ENCODE peak calls at places on chromosome 21, in ten cellular contexts. One of them, this sample, is unnamed.

GRCh38 chr21:32196001-32196400 is 82.8 kb downstream of the MIS18A start:
- DNase-seq in retina: no peak
- DNase-seq in PC-3: no peak
- DNase-seq in body of pancreas: no peak
- DNase-seq in NAMALWA: no peak
- DNase-seq in IMR-90: no peak
- DNase-seq in A172: no peak
- DNase-seq in kidney glomerular epithelial cell: no peak
- DNase-seq in NCI-H1417: no peak
- DNase-seq in fibroblast of the conjunctiva: no peak
- DNase-seq in this sample: no peak

GRCh38 chr21:44017601-44018000 is 5.5 kb downstream of the TRAPPC10 start:
- DNase-seq in PC-3: no peak
- DNase-seq in body of pancreas: no peak
- DNase-seq in retina: no peak
- DNase-seq in NAMALWA: no peak
- DNase-seq in kidney glomerular epithelial cell: no peak
- DNase-seq in A172: no peak
- DNase-seq in fibroblast of the conjunctiva: no peak
- DNase-seq in IMR-90: no peak
- DNase-seq in NCI-H1417: no peak
- DNase-seq in this sample: no peak

GRCh38 chr21:33383056-33383888 is 19.9 kb upstream of the IFNGR2 start:
- DNase-seq in fibroblast of the conjunctiva: peak
- DNase-seq in NCI-H1417: no peak
- DNase-seq in A172: peak
- DNase-seq in retina: no peak
- DNase-seq in IMR-90: peak
- DNase-seq in body of pancreas: peak
- DNase-seq in NAMALWA: peak
- DNase-seq in PC-3: peak
- DNase-seq in kidney glomerular epithelial cell: peak
- DNase-seq in this sample: peak

GRCh38 chr21:45341779-45342178 is 54.1 kb upstream of the POFUT2 start:
- DNase-seq in IMR-90: no peak
- DNase-seq in NAMALWA: no peak
- DNase-seq in retina: peak
- DNase-seq in fibroblast of the conjunctiva: no peak
- DNase-seq in PC-3: peak
- DNase-seq in kidney glomerular epithelial cell: no peak
- DNase-seq in body of pancreas: no peak
- DNase-seq in A172: peak
- DNase-seq in NCI-H1417: peak
- DNase-seq in this sample: peak

GRCh38 chr21:32562426-32562825 is 22.9 kb downstream of the TCP10L start:
- DNase-seq in fibroblast of the conjunctiva: peak
- DNase-seq in NAMALWA: no peak
- DNase-seq in PC-3: no peak
- DNase-seq in IMR-90: peak
- DNase-seq in NCI-H1417: no peak
- DNase-seq in kidney glomerular epithelial cell: peak
- DNase-seq in A172: no peak
- DNase-seq in body of pancreas: no peak
- DNase-seq in retina: no peak
- DNase-seq in this sample: peak

GRCh38 chr21:25283720-25284119 is 323.6 kb downstream of the MRPL39 start:
- DNase-seq in PC-3: peak
- DNase-seq in A172: peak
- DNase-seq in NAMALWA: peak
- DNase-seq in retina: no peak
- DNase-seq in kidney glomerular epithelial cell: peak
- DNase-seq in body of pancreas: no peak
- DNase-seq in NCI-H1417: no peak
- DNase-seq in IMR-90: peak
- DNase-seq in fibroblast of the conjunctiva: peak
- DNase-seq in this sample: no peak

GRCh38 chr21:14545906-14546480 is at the start of gene SAMSN1:
- DNase-seq in A172: no peak
- DNase-seq in kidney glomerular epithelial cell: no peak
- DNase-seq in retina: no peak
- DNase-seq in PC-3: peak
- DNase-seq in body of pancreas: no peak
- DNase-seq in IMR-90: no peak
- DNase-seq in NAMALWA: peak
- DNase-seq in NCI-H1417: no peak
- DNase-seq in fibroblast of the conjunctiva: no peak
- DNase-seq in this sample: no peak

GRCh38 chr21:31201548-31201947 is 142.5 kb downstream of the TIAM1 start:
- DNase-seq in NCI-H1417: no peak
- DNase-seq in NAMALWA: peak
- DNase-seq in A172: no peak
- DNase-seq in body of pancreas: no peak
- DNase-seq in IMR-90: peak
- DNase-seq in kidney glomerular epithelial cell: no peak
- DNase-seq in fibroblast of the conjunctiva: peak
- DNase-seq in retina: no peak
- DNase-seq in PC-3: no peak
- DNase-seq in this sample: peak

GRCh38 chr21:36504067-36505058 is 24.4 kb upstream of the CLDN14 start:
- DNase-seq in fibroblast of the conjunctiva: peak
- DNase-seq in body of pancreas: peak
- DNase-seq in PC-3: peak
- DNase-seq in IMR-90: peak
- DNase-seq in kidney glomerular epithelial cell: peak
- DNase-seq in NAMALWA: peak
- DNase-seq in A172: peak
- DNase-seq in NCI-H1417: peak
- DNase-seq in retina: peak
- DNase-seq in this sample: peak

GRCh38 chr21:32308696-32309095 is 10.0 kb downstream of the MRAP start:
- DNase-seq in body of pancreas: no peak
- DNase-seq in kidney glomerular epithelial cell: no peak
- DNase-seq in NAMALWA: no peak
- DNase-seq in NCI-H1417: no peak
- DNase-seq in PC-3: no peak
- DNase-seq in IMR-90: no peak
- DNase-seq in fibroblast of the conjunctiva: no peak
- DNase-seq in A172: no peak
- DNase-seq in retina: no peak
- DNase-seq in this sample: no peak

GRCh38 chr21:21230672-21231071 is 232.5 kb downstream of the NCAM2 start:
- DNase-seq in NAMALWA: no peak
- DNase-seq in retina: no peak
- DNase-seq in fibroblast of the conjunctiva: no peak
- DNase-seq in A172: no peak
- DNase-seq in body of pancreas: no peak
- DNase-seq in IMR-90: peak
- DNase-seq in kidney glomerular epithelial cell: peak
- DNase-seq in NCI-H1417: no peak
- DNase-seq in PC-3: peak
- DNase-seq in this sample: no peak

GRCh38 chr21:25103500-25104207 is 503.6 kb downstream of the MRPL39 start:
- DNase-seq in fibroblast of the conjunctiva: no peak
- DNase-seq in PC-3: no peak
- DNase-seq in retina: no peak
- DNase-seq in NAMALWA: no peak
- DNase-seq in NCI-H1417: no peak
- DNase-seq in A172: peak
- DNase-seq in kidney glomerular epithelial cell: no peak
- DNase-seq in body of pancreas: no peak
- DNase-seq in IMR-90: peak
- DNase-seq in this sample: no peak

GRCh38 chr21:38954450-38955059 is 148.8 kb downstream of the ETS2 start:
- DNase-seq in kidney glomerular epithelial cell: no peak
- DNase-seq in retina: no peak
- DNase-seq in fibroblast of the conjunctiva: no peak
- DNase-seq in PC-3: no peak
- DNase-seq in body of pancreas: no peak
- DNase-seq in NAMALWA: peak
- DNase-seq in A172: no peak
- DNase-seq in NCI-H1417: peak
- DNase-seq in IMR-90: no peak
- DNase-seq in this sample: no peak

GRCh38 chr21:41359289-41359688 is 2.5 kb upstream of the MX2 start:
- DNase-seq in IMR-90: no peak
- DNase-seq in retina: no peak
- DNase-seq in kidney glomerular epithelial cell: no peak
- DNase-seq in fibroblast of the conjunctiva: no peak
- DNase-seq in NCI-H1417: no peak
- DNase-seq in PC-3: no peak
- DNase-seq in A172: no peak
- DNase-seq in body of pancreas: peak
- DNase-seq in NAMALWA: no peak
- DNase-seq in this sample: no peak

GRCh38 chr21:15422761-15423160 is 307.0 kb upstream of the USP25 start:
- DNase-seq in retina: no peak
- DNase-seq in NCI-H1417: no peak
- DNase-seq in NAMALWA: no peak
- DNase-seq in PC-3: peak
- DNase-seq in kidney glomerular epithelial cell: peak
- DNase-seq in fibroblast of the conjunctiva: no peak
- DNase-seq in body of pancreas: no peak
- DNase-seq in IMR-90: peak
- DNase-seq in A172: peak
- DNase-seq in this sample: no peak

GRCh38 chr21:45309069-45309521 is 21.4 kb upstream of the POFUT2 start:
- DNase-seq in fibroblast of the conjunctiva: no peak
- DNase-seq in NAMALWA: peak
- DNase-seq in A172: peak
- DNase-seq in IMR-90: peak
- DNase-seq in kidney glomerular epithelial cell: peak
- DNase-seq in NCI-H1417: no peak
- DNase-seq in body of pancreas: peak
- DNase-seq in retina: peak
- DNase-seq in PC-3: peak
- DNase-seq in this sample: no peak

GRCh38 chr21:46622226-46622625 is 13.2 kb upstream of the PRMT2 start:
- DNase-seq in NCI-H1417: no peak
- DNase-seq in body of pancreas: no peak
- DNase-seq in fibroblast of the conjunctiva: no peak
- DNase-seq in NAMALWA: no peak
- DNase-seq in A172: no peak
- DNase-seq in IMR-90: no peak
- DNase-seq in retina: peak
- DNase-seq in PC-3: no peak
- DNase-seq in kidney glomerular epithelial cell: no peak
- DNase-seq in this sample: peak

GRCh38 chr21:41396452-41397107 is 29.5 kb upstream of the MX1 start:
- DNase-seq in body of pancreas: no peak
- DNase-seq in kidney glomerular epithelial cell: no peak
- DNase-seq in A172: peak
- DNase-seq in PC-3: peak
- DNase-seq in NAMALWA: no peak
- DNase-seq in IMR-90: no peak
- DNase-seq in fibroblast of the conjunctiva: no peak
- DNase-seq in retina: no peak
- DNase-seq in NCI-H1417: no peak
- DNase-seq in this sample: peak

GRCh38 chr21:46093668-46094400 is 4.1 kb upstream of the COL6A2 start:
- DNase-seq in NAMALWA: no peak
- DNase-seq in retina: no peak
- DNase-seq in IMR-90: no peak
- DNase-seq in PC-3: no peak
- DNase-seq in A172: no peak
- DNase-seq in body of pancreas: no peak
- DNase-seq in fibroblast of the conjunctiva: no peak
- DNase-seq in NCI-H1417: no peak
- DNase-seq in kidney glomerular epithelial cell: no peak
- DNase-seq in this sample: no peak

GRCh38 chr21:45872902-45873301 is 108.7 kb upstream of the COL6A1 start:
- DNase-seq in kidney glomerular epithelial cell: no peak
- DNase-seq in fibroblast of the conjunctiva: no peak
- DNase-seq in NAMALWA: no peak
- DNase-seq in retina: no peak
- DNase-seq in IMR-90: no peak
- DNase-seq in PC-3: no peak
- DNase-seq in body of pancreas: no peak
- DNase-seq in A172: no peak
- DNase-seq in NCI-H1417: no peak
- DNase-seq in this sample: no peak

GRCh38 chr21:32240708-32241433 is 38.0 kb downstream of the MIS18A start:
- DNase-seq in fibroblast of the conjunctiva: no peak
- DNase-seq in NAMALWA: no peak
- DNase-seq in PC-3: no peak
- DNase-seq in retina: no peak
- DNase-seq in IMR-90: peak
- DNase-seq in A172: no peak
- DNase-seq in kidney glomerular epithelial cell: no peak
- DNase-seq in body of pancreas: no peak
- DNase-seq in NCI-H1417: no peak
- DNase-seq in this sample: no peak

GRCh38 chr21:46557469-46557868 is 47.4 kb downstream of the S100B start:
- DNase-seq in NCI-H1417: no peak
- DNase-seq in body of pancreas: no peak
- DNase-seq in fibroblast of the conjunctiva: no peak
- DNase-seq in NAMALWA: no peak
- DNase-seq in retina: no peak
- DNase-seq in A172: no peak
- DNase-seq in IMR-90: no peak
- DNase-seq in PC-3: no peak
- DNase-seq in kidney glomerular epithelial cell: no peak
- DNase-seq in this sample: no peak

GRCh38 chr21:42641311-42642218 is 11.9 kb upstream of the PDE9A start:
- DNase-seq in NCI-H1417: no peak
- DNase-seq in NAMALWA: no peak
- DNase-seq in fibroblast of the conjunctiva: no peak
- DNase-seq in PC-3: no peak
- DNase-seq in body of pancreas: no peak
- DNase-seq in IMR-90: no peak
- DNase-seq in retina: peak
- DNase-seq in kidney glomerular epithelial cell: no peak
- DNase-seq in A172: no peak
- DNase-seq in this sample: peak

GRCh38 chr21:41742073-41742875 is 24.6 kb downstream of the RIPK4 start:
- DNase-seq in A172: no peak
- DNase-seq in body of pancreas: no peak
- DNase-seq in NCI-H1417: no peak
- DNase-seq in fibroblast of the conjunctiva: no peak
- DNase-seq in IMR-90: no peak
- DNase-seq in kidney glomerular epithelial cell: no peak
- DNase-seq in PC-3: no peak
- DNase-seq in NAMALWA: no peak
- DNase-seq in retina: no peak
- DNase-seq in this sample: no peak

GRCh38 chr21:38956791-38957571 is 151.3 kb downstream of the ETS2 start:
- DNase-seq in PC-3: no peak
- DNase-seq in NCI-H1417: peak
- DNase-seq in IMR-90: peak
- DNase-seq in fibroblast of the conjunctiva: no peak
- DNase-seq in A172: no peak
- DNase-seq in kidney glomerular epithelial cell: no peak
- DNase-seq in body of pancreas: no peak
- DNase-seq in NAMALWA: no peak
- DNase-seq in retina: no peak
- DNase-seq in this sample: no peak

GRCh38 chr21:42790520-42790919 is 88.8 kb downstream of the WDR4 start:
- DNase-seq in fibroblast of the conjunctiva: no peak
- DNase-seq in kidney glomerular epithelial cell: no peak
- DNase-seq in NAMALWA: no peak
- DNase-seq in A172: no peak
- DNase-seq in body of pancreas: no peak
- DNase-seq in PC-3: no peak
- DNase-seq in retina: no peak
- DNase-seq in IMR-90: no peak
- DNase-seq in NCI-H1417: no peak
- DNase-seq in this sample: no peak

GRCh38 chr21:17925900-17926299 is 106.7 kb upstream of the C21orf91 start:
- DNase-seq in PC-3: peak
- DNase-seq in kidney glomerular epithelial cell: peak
- DNase-seq in NCI-H1417: no peak
- DNase-seq in NAMALWA: peak
- DNase-seq in A172: no peak
- DNase-seq in IMR-90: peak
- DNase-seq in body of pancreas: no peak
- DNase-seq in fibroblast of the conjunctiva: no peak
- DNase-seq in retina: no peak
- DNase-seq in this sample: no peak

GRCh38 chr21:38323721-38324591 is 67.2 kb downstream of the KCNJ15 start:
- DNase-seq in kidney glomerular epithelial cell: peak
- DNase-seq in NAMALWA: no peak
- DNase-seq in A172: peak
- DNase-seq in retina: no peak
- DNase-seq in fibroblast of the conjunctiva: no peak
- DNase-seq in NCI-H1417: no peak
- DNase-seq in IMR-90: peak
- DNase-seq in PC-3: peak
- DNase-seq in body of pancreas: no peak
- DNase-seq in this sample: no peak